ENCODE peak calls at places on chromosome 3, in four cellular contexts. B, V, I and U are unnamed samples.

GRCh38 chr3:177337548-177338331 is 140.5 kb upstream of the TBL1XR1 start:
- DNase-seq in I (no peak), B (no peak), V (peak; percentile 87), U (no peak)

GRCh38 chr3:116815831-116816588 is 106.4 kb downstream of the TUSC7 start:
- DNase-seq in V (no peak), B (no peak), I (no peak), U (peak; percentile 49)

GRCh38 chr3:46673151-46674030 is 20.1 kb downstream of the ALS2CL start:
- DNase-seq in V (no peak), I (no peak), B (no peak), U (no peak)

GRCh38 chr3:112074616-112075497 is 11.3 kb upstream of the C3orf52 start:
- DNase-seq in I (peak; percentile 17), V (no peak), B (peak; percentile 82), U (no peak)

GRCh38 chr3:192835818-192836468 is 81.7 kb downstream of the MB21D2 start:
- DNase-seq in B (no peak), I (no peak), V (no peak), U (no peak)

GRCh38 chr3:168091961-168092360 is 3.8 kb downstream of the GOLIM4 start:
- DNase-seq in I (no peak), V (no peak), B (peak; percentile 41), U (no peak)

GRCh38 chr3:83934208-83935150 is 1024.3 kb upstream of the CADM2 start:
- DNase-seq in B (peak; percentile 4), I (no peak), V (peak; percentile 5), U (no peak)

GRCh38 chr3:18758047-18758704 is 333.0 kb upstream of the SATB1 start:
- DNase-seq in B (peak; percentile 47), I (peak; percentile 14), V (peak; percentile 28), U (peak; percentile 27)

GRCh38 chr3:156150434-156151066 is 30.2 kb downstream of the KCNAB1 start:
- DNase-seq in I (peak; percentile 38), V (no peak), B (peak; percentile 26), U (peak; percentile 40)

GRCh38 chr3:38648659-38649499 is 608 bp downstream of the SCN5A start:
- DNase-seq in B (no peak), V (no peak), I (peak; percentile 4), U (peak; percentile 76)

GRCh38 chr3:124202754-124203153 is 210.8 kb upstream of the ROPN1 start:
- DNase-seq in V (no peak), I (no peak), B (no peak), U (peak; percentile 41)

GRCh38 chr3:174439621-174440349 is 419.3 kb upstream of the NAALADL2 start:
- DNase-seq in B (peak; percentile 5), I (no peak), V (no peak), U (no peak)

DNA sequence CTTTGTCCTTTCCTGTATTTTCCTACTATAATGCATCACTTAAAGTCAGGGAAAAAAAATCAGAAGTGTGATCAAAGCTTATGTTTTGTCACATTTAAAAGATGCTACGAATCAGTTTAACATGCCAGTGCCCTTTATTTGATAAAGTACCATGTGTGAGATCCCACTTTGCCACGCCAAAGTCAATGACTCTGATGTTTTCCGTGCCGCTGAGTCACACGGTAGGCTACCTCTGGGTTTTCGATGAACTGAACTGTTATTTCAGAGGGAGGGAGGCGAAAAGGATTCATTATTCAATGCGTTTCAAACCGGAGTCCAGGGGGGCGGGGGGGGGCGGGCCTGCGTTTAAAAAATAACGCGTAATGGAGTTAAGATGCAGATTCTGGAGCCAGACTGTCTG is 203.0 kb downstream of the ABHD5 start:
- DNase-seq in V (no peak), B (no peak), I (no peak), U (no peak)
- H3K4me2 ChIP-seq in V (peak overlapping the region; percentile 86), B (peak overlapping the region; percentile 39), I (peak overlapping the region; percentile 55), U (no peak overlapping the region)

DNA sequence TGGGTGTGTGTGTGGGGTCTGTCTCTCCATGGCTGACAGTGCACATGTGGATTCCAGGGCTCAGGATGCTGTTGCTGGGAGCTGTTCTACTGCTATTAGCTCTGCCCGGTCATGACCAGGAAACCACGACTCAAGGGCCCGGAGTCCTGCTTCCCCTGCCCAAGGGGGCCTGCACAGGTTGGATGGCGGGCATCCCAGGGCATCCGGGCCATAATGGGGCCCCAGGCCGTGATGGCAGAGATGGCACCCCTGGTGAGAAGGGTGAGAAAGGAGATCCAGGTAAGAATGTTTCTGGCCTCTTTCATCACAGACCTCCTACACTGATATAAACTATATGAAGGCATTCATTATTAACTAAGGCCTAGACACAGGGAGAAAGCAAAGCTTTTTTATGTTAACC is 10.5 kb downstream of the ADIPOQ start:
- DNase-seq in V (no peak), I (no peak), B (no peak), U (no peak)
- TF ChIP-seq SMC3 in V (no peak), I (no peak), B (no peak), U (no peak)

GRCh38 chr3:23723930-23724329 is 81.8 kb upstream of the UBE2E1 start:
- DNase-seq in I (no peak), V (peak; percentile 31), B (no peak), U (no peak)
- TF ChIP-seq TAF1 in I (no peak), V (no peak), B (no peak), U (no peak)

DNA sequence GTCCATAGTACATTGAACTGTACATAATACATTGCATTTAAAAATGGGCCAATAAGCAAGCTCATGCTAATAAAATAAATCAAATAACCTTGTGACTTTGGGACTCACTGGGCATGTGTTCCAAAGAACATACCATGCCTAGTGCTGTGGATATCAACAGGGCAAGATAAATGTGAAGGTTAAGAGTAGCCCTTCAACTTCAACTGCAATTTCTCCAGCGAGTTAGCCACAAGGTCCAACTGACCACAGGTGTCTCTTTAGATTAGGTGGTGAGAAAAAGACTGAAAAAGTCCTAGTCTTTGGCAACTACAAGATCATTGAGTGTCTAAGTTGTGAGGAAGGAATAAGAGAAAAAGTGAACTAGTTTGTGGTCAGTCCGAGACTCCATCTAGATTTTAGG is 78.3 kb upstream of the ATP11B start:
- DNase-seq in B (no peak), I (peak; percentile 41), V (no peak), U (no peak)
- H3K4me2 ChIP-seq in B (no peak overlapping the region), I (peak overlapping the region; percentile 44), V (no peak overlapping the region), U (no peak overlapping the region)

GRCh38 chr3:150725548-150725947 is 21.8 kb upstream of the ERICH6 start:
- DNase-seq in B (peak; percentile 40), I (peak; percentile 37), V (no peak), U (no peak)
- TF ChIP-seq SMC3 in B (no peak), I (no peak), V (no peak), U (no peak)

DNA sequence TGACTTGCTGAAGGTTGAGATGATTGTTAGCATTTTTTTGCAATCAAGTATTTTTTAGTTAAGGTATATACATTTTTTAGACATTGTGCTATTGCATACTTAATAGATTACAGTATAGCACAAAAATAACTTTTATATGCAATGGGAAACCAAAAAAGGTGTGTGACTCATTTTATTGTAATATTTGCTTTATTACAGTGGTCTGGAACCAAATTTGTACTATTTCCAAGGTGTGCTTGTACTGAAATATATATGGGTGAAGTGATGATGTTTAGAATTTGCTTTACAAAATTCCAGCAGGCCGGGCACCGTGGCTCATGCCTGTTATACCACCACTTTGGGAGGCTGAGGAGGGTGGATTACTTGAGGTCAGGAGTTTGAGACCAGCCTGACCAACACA is 29.1 kb upstream of the TBC1D23 start:
- DNase-seq in B (no peak), V (no peak), I (no peak), U (no peak)
- TF ChIP-seq TAF1 in B (no peak), V (no peak), I (no peak), U (no peak)

GRCh38 chr3:194139085-194139976 is 3.4 kb downstream of the HES1 start:
- DNase-seq in B (peak; percentile 52), I (peak; percentile 70), V (no peak), U (peak; percentile 83)

GRCh38 chr3:194140520-194141414 is 4.8 kb downstream of the HES1 start:
- DNase-seq in B (peak; percentile 51), V (no peak), I (peak; percentile 78), U (peak; percentile 81)

GRCh38 chr3:194141415-194142155 is 5.6 kb downstream of the HES1 start:
- DNase-seq in B (peak; percentile 78), I (peak; percentile 91), V (no peak), U (peak; percentile 91)

GRCh38 chr3:194138732-194139084 is 2.8 kb downstream of the HES1 start:
- DNase-seq in B (no peak), I (no peak), V (no peak), U (no peak)

GRCh38 chr3:194139977-194140351 is 4.0 kb downstream of the HES1 start:
- DNase-seq in V (no peak), I (no peak), B (no peak), U (no peak)
- H3K4me2 ChIP-seq in V (no peak overlapping the region), I (peak overlapping the region; percentile 58), B (peak overlapping the region; percentile 98), U (peak overlapping the region; percentile 96)